ENCODE peak calls at places on chromosomes 12 and 14, in seven cellular contexts. One of them, this sample, is unnamed. For H3K4me1, the result is how much of the 10 kb centered on the place peaks cover.

GRCh38 chr12:75207338-75208083 is 2.1 kb downstream of the KCNC2 start:
- DNase-seq in neuronal stem cell: peak
- DNase-seq in H9: peak
- DNase-seq in IMR-90: no peak
- DNase-seq in mesendoderm: peak
- DNase-seq in H1: no peak
- DNase-seq in trophoblast cell: no peak
- DNase-seq in this sample: no peak

GRCh38 chr12:92144631-92145480 is 790 bp downstream of the BTG1 start:
- DNase-seq in neuronal stem cell: peak
- DNase-seq in H9: peak
- DNase-seq in IMR-90: peak
- DNase-seq in mesendoderm: peak
- DNase-seq in H1: no peak
- DNase-seq in trophoblast cell: peak
- DNase-seq in this sample: peak

GRCh38 chr12:114674201-114675047 is 9.6 kb downstream of the TBX3 start:
- DNase-seq in neuronal stem cell: peak
- DNase-seq in H9: peak
- DNase-seq in IMR-90: peak
- DNase-seq in mesendoderm: peak
- DNase-seq in H1: no peak
- DNase-seq in trophoblast cell: no peak
- DNase-seq in this sample: peak

GRCh38 chr14:33165144-33165925 is 226.7 kb downstream of the NPAS3 start:
- DNase-seq in neuronal stem cell: peak
- DNase-seq in H9: no peak
- DNase-seq in IMR-90: no peak
- DNase-seq in mesendoderm: peak
- DNase-seq in H1: no peak
- DNase-seq in trophoblast cell: peak
- DNase-seq in this sample: peak

GRCh38 chr12:38886064-38886463 is 19.3 kb downstream of the CPNE8 start:
- DNase-seq in neuronal stem cell: no peak
- DNase-seq in H9: no peak
- DNase-seq in IMR-90: no peak
- DNase-seq in mesendoderm: no peak
- DNase-seq in H1: no peak
- DNase-seq in trophoblast cell: no peak
- DNase-seq in this sample: peak

GRCh38 chr14:30298266-30298795 is 260.6 kb upstream of the G2E3 start:
- DNase-seq in neuronal stem cell: no peak
- DNase-seq in H9: no peak
- DNase-seq in IMR-90: no peak
- DNase-seq in mesendoderm: peak
- DNase-seq in H1: no peak
- DNase-seq in trophoblast cell: peak
- DNase-seq in this sample: no peak

GRCh38 chr12:50923361-50924130 is 28.8 kb upstream of the HIGD1C start:
- DNase-seq in neuronal stem cell: no peak
- DNase-seq in H9: no peak
- DNase-seq in IMR-90: no peak
- DNase-seq in mesendoderm: no peak
- DNase-seq in H1: no peak
- DNase-seq in trophoblast cell: no peak
- DNase-seq in this sample: no peak

GRCh38 chr14:88452231-88452630 is 66.8 kb downstream of the SPATA7 start:
- DNase-seq in neuronal stem cell: no peak
- DNase-seq in H9: no peak
- DNase-seq in IMR-90: no peak
- DNase-seq in mesendoderm: peak
- DNase-seq in H1: no peak
- DNase-seq in trophoblast cell: no peak
- DNase-seq in this sample: no peak

GRCh38 chr14:34843011-34843554 is 32.1 kb downstream of the BAZ1A start:
- DNase-seq in neuronal stem cell: no peak
- DNase-seq in H9: no peak
- DNase-seq in IMR-90: peak
- DNase-seq in mesendoderm: peak
- DNase-seq in H1: no peak
- DNase-seq in trophoblast cell: peak
- DNase-seq in this sample: peak

GRCh38 chr12:46664771-46665287 is 161.0 kb downstream of the SLC38A4 start:
- DNase-seq in neuronal stem cell: no peak
- DNase-seq in H9: no peak
- DNase-seq in IMR-90: peak
- DNase-seq in mesendoderm: peak
- DNase-seq in H1: no peak
- DNase-seq in trophoblast cell: peak
- DNase-seq in this sample: peak

GRCh38 chr14:93160353-93160801 is 24.3 kb downstream of the MOAP1 start:
- DNase-seq in neuronal stem cell: no peak
- DNase-seq in H9: peak
- DNase-seq in IMR-90: no peak
- DNase-seq in mesendoderm: peak
- DNase-seq in H1: no peak
- DNase-seq in trophoblast cell: peak
- DNase-seq in this sample: no peak

GRCh38 chr12:52125499-52125900 is 46.0 kb downstream of the SMIM41 start:
- DNase-seq in neuronal stem cell: no peak
- DNase-seq in H9: peak
- DNase-seq in IMR-90: no peak
- DNase-seq in mesendoderm: no peak
- DNase-seq in H1: no peak
- DNase-seq in trophoblast cell: no peak
- DNase-seq in this sample: no peak

GRCh38 chr12:52121848-52122838 is 42.6 kb downstream of the SMIM41 start:
- DNase-seq in neuronal stem cell: peak
- DNase-seq in H9: peak
- DNase-seq in IMR-90: peak
- DNase-seq in mesendoderm: peak
- DNase-seq in H1: peak
- DNase-seq in trophoblast cell: peak
- DNase-seq in this sample: peak

GRCh38 chr12:52126050-52126604 is 46.6 kb downstream of the SMIM41 start:
- DNase-seq in neuronal stem cell: no peak
- DNase-seq in H9: no peak
- DNase-seq in IMR-90: no peak
- DNase-seq in mesendoderm: no peak
- DNase-seq in H1: no peak
- DNase-seq in trophoblast cell: peak
- DNase-seq in this sample: no peak

GRCh38 chr12:52120951-52121847 is 41.7 kb downstream of the SMIM41 start:
- DNase-seq in neuronal stem cell: no peak
- DNase-seq in H9: no peak
- DNase-seq in IMR-90: peak
- DNase-seq in mesendoderm: no peak
- DNase-seq in H1: no peak
- DNase-seq in trophoblast cell: peak
- DNase-seq in this sample: no peak

DNA sequence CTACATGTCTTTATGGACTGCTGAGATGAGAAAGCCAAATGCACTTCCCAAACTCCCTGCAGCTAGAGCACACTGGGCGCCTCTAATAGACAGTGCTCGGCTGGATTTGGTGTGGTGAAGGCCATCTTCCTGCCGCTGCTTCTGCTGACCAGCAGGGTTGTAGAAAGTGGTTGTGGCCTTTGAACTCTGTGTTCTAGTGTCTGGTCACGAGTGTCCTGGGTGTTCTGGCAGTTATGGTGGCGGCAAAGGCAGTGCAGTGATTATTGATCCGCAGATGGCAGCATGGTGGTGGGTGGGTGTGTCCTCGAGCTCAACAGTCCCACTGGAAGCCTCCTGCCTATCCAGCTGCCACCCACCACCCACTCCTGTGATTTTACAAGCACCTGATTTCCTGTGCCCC is 43.4 kb downstream of the SMIM41 start:
- DNase-seq in neuronal stem cell: no peak
- DNase-seq in H9: no peak
- DNase-seq in IMR-90: no peak
- DNase-seq in mesendoderm: no peak
- DNase-seq in H1: no peak
- DNase-seq in trophoblast cell: no peak
- DNase-seq in this sample: no peak
- H3K4me1 ChIP-seq in neuronal stem cell: under half
- H3K4me1 ChIP-seq in H9: under half
- H3K4me1 ChIP-seq in IMR-90: under half
- H3K4me1 ChIP-seq in mesendoderm: under half
- H3K4me1 ChIP-seq in H1: under half
- H3K4me1 ChIP-seq in trophoblast cell: under half
- H3K4me1 ChIP-seq in this sample: under half

GRCh38 chr12:104294845-104295674 is 8.5 kb upstream of the EID3 start:
- DNase-seq in neuronal stem cell: no peak
- DNase-seq in H9: no peak
- DNase-seq in IMR-90: no peak
- DNase-seq in mesendoderm: peak
- DNase-seq in H1: no peak
- DNase-seq in trophoblast cell: peak
- DNase-seq in this sample: no peak

GRCh38 chr12:104290320-104290719 is 13.2 kb upstream of the EID3 start:
- DNase-seq in neuronal stem cell: no peak
- DNase-seq in H9: no peak
- DNase-seq in IMR-90: no peak
- DNase-seq in mesendoderm: no peak
- DNase-seq in H1: no peak
- DNase-seq in trophoblast cell: no peak
- DNase-seq in this sample: no peak

GRCh38 chr12:104290855-104291254 is 12.7 kb upstream of the EID3 start:
- DNase-seq in neuronal stem cell: no peak
- DNase-seq in H9: no peak
- DNase-seq in IMR-90: no peak
- DNase-seq in mesendoderm: no peak
- DNase-seq in H1: no peak
- DNase-seq in trophoblast cell: no peak
- DNase-seq in this sample: no peak

GRCh38 chr12:104291867-104292524 is 11.5 kb upstream of the EID3 start:
- DNase-seq in neuronal stem cell: no peak
- DNase-seq in H9: peak
- DNase-seq in IMR-90: no peak
- DNase-seq in mesendoderm: peak
- DNase-seq in H1: no peak
- DNase-seq in trophoblast cell: no peak
- DNase-seq in this sample: no peak

DNA sequence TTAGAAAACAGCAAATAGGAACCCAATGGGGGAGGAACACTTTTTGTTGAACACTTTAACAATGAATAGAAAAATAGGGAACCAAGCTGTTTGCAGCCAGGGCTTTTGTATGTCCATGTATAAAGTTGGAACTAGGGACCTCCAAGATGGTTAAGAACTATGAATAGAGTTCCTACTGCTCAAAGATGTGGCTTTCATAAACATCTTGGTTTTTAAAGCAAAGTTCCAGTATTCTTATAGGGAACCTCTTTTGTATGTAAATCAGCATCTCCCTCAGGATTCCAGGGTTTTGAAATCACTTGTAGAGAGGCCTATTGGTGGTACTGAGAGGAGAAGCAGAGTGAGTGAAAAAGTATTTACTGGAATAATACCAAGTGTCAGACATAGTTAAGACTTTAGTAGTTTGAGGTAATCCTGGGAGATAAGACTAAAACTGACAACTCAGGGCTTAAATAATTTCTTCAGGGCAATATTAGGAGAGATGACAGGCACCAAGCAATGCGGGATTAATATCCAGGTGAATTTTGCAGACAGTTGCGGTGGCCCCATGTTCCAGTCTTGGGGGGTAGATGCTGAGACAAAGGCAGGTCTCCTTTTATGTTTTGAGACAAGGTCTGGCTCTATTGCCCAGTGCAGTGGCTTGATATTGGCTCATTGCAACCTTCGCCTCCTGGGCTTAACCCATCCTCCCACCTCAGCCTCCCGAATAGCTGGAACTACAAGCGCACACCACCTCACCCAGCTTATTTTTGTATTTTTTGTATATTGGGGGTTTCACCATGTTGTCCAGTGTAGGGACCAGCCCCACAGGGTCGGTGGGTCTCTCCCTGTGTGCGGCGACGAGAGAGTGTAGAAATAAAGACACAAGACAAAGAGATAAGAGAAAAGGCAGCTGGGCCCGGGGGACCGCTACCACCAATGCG is 10.4 kb upstream of the EID3 start:
- DNase-seq in neuronal stem cell: no peak
- DNase-seq in H9: no peak
- DNase-seq in IMR-90: no peak
- DNase-seq in mesendoderm: peak
- DNase-seq in H1: no peak
- DNase-seq in trophoblast cell: peak
- DNase-seq in this sample: peak
- H2AK5ac ChIP-seq in neuronal stem cell: no peak
- H2AK5ac ChIP-seq in H9: no peak
- H2AK5ac ChIP-seq in IMR-90: no peak
- H2AK5ac ChIP-seq in mesendoderm: no peak
- H2AK5ac ChIP-seq in H1: no peak
- H2AK5ac ChIP-seq in trophoblast cell: no peak
- H2AK5ac ChIP-seq in this sample: no peak

DNA sequence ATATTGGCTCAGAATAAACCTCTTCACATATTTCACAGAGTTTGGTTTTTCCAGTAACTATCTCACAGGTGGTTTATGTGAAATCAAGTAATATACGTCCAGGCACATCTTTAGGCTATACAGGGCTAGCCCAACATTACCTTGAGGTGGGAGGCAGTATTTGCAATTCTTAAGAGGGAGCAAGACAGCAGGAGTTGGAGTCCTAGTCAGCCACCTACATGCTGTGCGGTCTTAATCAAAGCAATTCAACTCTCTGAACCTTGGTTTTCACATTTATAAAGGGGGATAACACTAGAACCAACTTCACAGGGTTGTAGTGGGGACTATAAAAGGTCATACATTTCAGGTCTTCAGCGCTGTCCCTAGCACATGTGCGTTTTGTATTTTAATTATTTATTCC is 73.5 kb upstream of the FICD start:
- DNase-seq in neuronal stem cell: no peak
- DNase-seq in H9: peak
- DNase-seq in IMR-90: no peak
- DNase-seq in mesendoderm: peak
- DNase-seq in H1: no peak
- DNase-seq in trophoblast cell: no peak
- DNase-seq in this sample: no peak
- H3K9ac ChIP-seq in neuronal stem cell: no peak
- H3K9ac ChIP-seq in H9: no peak
- H3K9ac ChIP-seq in IMR-90: no peak
- H3K9ac ChIP-seq in mesendoderm: peak
- H3K9ac ChIP-seq in H1: no peak
- H3K9ac ChIP-seq in trophoblast cell: no peak
- H3K9ac ChIP-seq in this sample: no peak

GRCh38 chr12:109587921-109588320 is 14.3 kb downstream of the MVK start:
- DNase-seq in neuronal stem cell: no peak
- DNase-seq in H9: no peak
- DNase-seq in IMR-90: no peak
- DNase-seq in mesendoderm: no peak
- DNase-seq in H1: no peak
- DNase-seq in trophoblast cell: no peak
- DNase-seq in this sample: no peak
- H3K4me1 ChIP-seq in neuronal stem cell: under half
- H3K4me1 ChIP-seq in H9: under half
- H3K4me1 ChIP-seq in IMR-90: under half
- H3K4me1 ChIP-seq in mesendoderm: under half
- H3K4me1 ChIP-seq in H1: under half
- H3K4me1 ChIP-seq in trophoblast cell: under half
- H3K4me1 ChIP-seq in this sample: under half